ENCODE peak calls at places on chromosomes 3 and 15, in six cellular contexts. D, L, P, I, S and E are unnamed samples.

GRCh38 chr3:156860873-156861272 is 34.7 kb downstream of the LEKR1 start:
- DNase-seq in D (no peak), I (no peak), P (no peak), L (no peak), S (no peak), E (no peak)

GRCh38 chr3:188905580-188905979 is 266.2 kb upstream of the TPRG1 start:
- DNase-seq in D (no peak), P (no peak), L (no peak), S (no peak), I (no peak), E (no peak)

GRCh38 chr15:25182736-25183445 is 228.1 kb downstream of the SNRPN start:
- DNase-seq in I (no peak), L (peak; percentile 6), P (peak; percentile 7), D (peak; percentile 6), S (no peak), E (no peak)

GRCh38 chr3:177294221-177294620 is 96.9 kb upstream of the TBL1XR1 start:
- DNase-seq in D (no peak), P (no peak), L (peak; percentile 65), I (peak; percentile 70), S (peak; percentile 62), E (no peak)

GRCh38 chr15:48418343-48418742 is 87.1 kb downstream of the DUT start:
- DNase-seq in S (no peak), L (no peak), P (no peak), D (no peak), I (no peak), E (no peak)

GRCh38 chr15:77040673-77041072 is 30.2 kb downstream of the TSPAN3 start:
- DNase-seq in P (no peak), L (no peak), I (no peak), S (no peak), D (no peak), E (no peak)

GRCh38 chr3:71724584-71725278 is 471 bp downstream of the EIF4E3 start:
- DNase-seq in D (no peak), S (peak; percentile 43), L (peak; percentile 31), P (peak; percentile 70), I (no peak), E (no peak)

GRCh38 chr3:9147215-9147895 is 102.1 kb downstream of the SRGAP3 start:
- DNase-seq in P (no peak), L (peak; percentile 74), S (no peak), D (no peak), I (no peak), E (no peak)

GRCh38 chr3:58176185-58176530 is 34.6 kb downstream of the DNASE1L3 start:
- DNase-seq in S (no peak), D (no peak), I (no peak), P (no peak), L (no peak), E (no peak)

GRCh38 chr3:149902498-149903139 is 68.1 kb downstream of the PFN2 start:
- DNase-seq in D (no peak), I (peak; percentile 24), L (no peak), S (no peak), P (no peak), E (no peak)
- TF ChIP-seq CTCF in D (no peak), I (peak; percentile 36), L (no peak), S (peak; percentile 9), P (peak; percentile 55), E (peak; percentile 15)

GRCh38 chr3:184174646-184175492 is at the start of gene AP2M1:
- DNase-seq in D (peak; percentile 91), L (peak; percentile 99), S (peak; percentile 99), P (peak; percentile 97), I (peak; percentile 100), E (peak; percentile 98)
- TF ChIP-seq CTCF in D (no peak), L (no peak), S (no peak), P (no peak), I (no peak), E (no peak)

DNA sequence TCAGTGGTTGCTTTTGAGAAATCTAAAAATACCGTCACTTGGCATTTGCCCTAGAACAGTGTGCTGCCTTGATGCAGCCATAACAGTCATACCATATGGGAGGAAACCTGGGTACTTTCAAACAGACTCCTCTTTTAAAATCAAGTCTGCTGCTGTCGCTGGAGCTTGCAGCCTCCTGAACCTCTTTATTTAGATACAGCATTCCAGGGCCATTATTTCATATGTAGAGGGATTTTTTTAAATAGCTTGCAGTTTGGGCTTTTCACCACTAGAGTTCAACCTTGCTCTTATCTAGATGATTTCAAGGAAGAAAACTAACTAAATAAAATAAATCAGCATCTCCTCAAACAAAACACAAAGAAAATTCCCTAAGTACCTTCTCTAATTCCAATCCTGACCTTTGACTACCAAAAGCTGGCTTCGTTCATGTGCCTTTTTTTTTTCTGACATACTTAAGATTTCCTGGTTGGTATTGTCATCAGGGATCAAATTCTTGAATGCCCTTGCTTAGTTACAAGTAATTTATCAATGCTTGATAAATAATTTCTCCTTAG is 111.6 kb downstream of the KBTBD8 start:
- DNase-seq in D (no peak), L (no peak), P (no peak), S (no peak), I (peak; percentile 79), E (peak; percentile 38)
- TF ChIP-seq CTCF in D (no peak), L (peak; percentile 8), P (peak; percentile 87), S (peak; percentile 50), I (peak; percentile 72), E (peak; percentile 51)

GRCh38 chr15:38690737-38691332 is 126.2 kb upstream of the RASGRP1 start:
- DNase-seq in S (peak; percentile 73), D (peak; percentile 66), P (peak; percentile 76), L (peak; percentile 29), I (peak; percentile 84), E (peak; percentile 58)
- TF ChIP-seq CTCF in S (peak; percentile 71), D (peak; percentile 39), P (peak; percentile 86), L (peak; percentile 59), I (peak; percentile 89), E (peak; percentile 82)

GRCh38 chr3:151209652-151210051 is 6.6 kb upstream of the GPR171 start:
- DNase-seq in I (no peak), S (no peak), D (no peak), L (no peak), P (no peak), E (no peak)
- TF ChIP-seq CTCF in I (no peak), S (no peak), D (no peak), L (no peak), P (no peak), E (no peak)

DNA sequence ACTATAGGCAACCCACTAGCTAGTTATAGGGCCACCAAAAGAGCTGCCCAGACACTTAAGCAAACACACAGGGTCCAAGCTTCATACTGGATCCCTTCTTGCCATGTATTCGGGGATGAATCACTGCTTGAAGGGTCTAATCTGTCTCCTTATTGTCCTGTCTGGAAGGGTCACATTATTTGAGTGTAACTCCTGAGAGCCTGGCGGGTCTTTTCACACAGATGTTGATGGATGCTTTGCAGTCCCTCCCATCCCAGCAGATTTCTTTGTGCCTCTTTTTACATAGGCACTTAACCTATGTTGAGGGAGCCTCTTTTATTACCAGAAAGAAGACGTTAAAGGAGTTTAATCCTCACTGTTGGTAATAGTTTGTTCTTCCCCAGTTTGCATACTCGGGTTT is 56.6 kb downstream of the BBX start:
- DNase-seq in L (no peak), I (no peak), S (no peak), P (no peak), D (no peak), E (no peak)
- TF ChIP-seq CTCF in L (no peak), I (no peak), S (no peak), P (no peak), D (no peak), E (no peak)

DNA sequence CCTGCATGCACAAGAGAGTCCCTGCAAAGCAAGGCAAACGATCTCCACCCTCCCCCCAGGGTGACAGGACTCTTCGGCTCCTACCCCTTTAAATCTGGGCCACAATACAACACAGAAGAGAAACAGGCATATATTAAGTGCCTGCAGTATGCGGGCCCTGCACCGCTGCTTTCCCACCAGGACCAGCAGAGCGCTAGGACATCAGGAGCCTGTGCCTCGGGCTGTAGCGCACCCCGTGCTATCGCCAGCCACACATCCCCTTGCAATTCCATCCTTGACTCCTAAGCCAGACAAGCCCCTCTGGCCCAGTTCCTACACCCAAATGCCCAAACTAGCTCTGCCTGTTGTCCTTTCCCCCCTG is 4.1 kb downstream of the GALNT15 start:
- DNase-seq in S (no peak), I (no peak), D (no peak), L (no peak), P (no peak), E (no peak)
- TF ChIP-seq CTCF in S (no peak), I (no peak), D (no peak), L (no peak), P (no peak), E (no peak)